ENCODE peak calls at places on chromosome 16, in nine cellular contexts. Z, S, G, L, P, Y, M, C and K are unnamed samples.

GRCh38 chr16:1509307-1510221 is 16.4 kb downstream of the TELO2 start:
- DNase-seq in Z (no peak), S (no peak), Y (no peak), P (no peak), M (no peak), G (no peak), L (no peak), C (no peak), K (no peak)

GRCh38 chr16:62829615-62830014 is 793.4 kb upstream of the CDH8 start:
- DNase-seq in Z (no peak), L (no peak), S (no peak), Y (no peak), M (no peak), G (no peak), C (no peak), P (no peak), K (no peak)

GRCh38 chr16:5918553-5919127 is 821.0 kb upstream of the EEF2KMT start:
- DNase-seq in P (no peak), L (no peak), Y (no peak), C (no peak), G (no peak), Z (no peak), M (no peak), S (no peak), K (peak; percentile 18)

GRCh38 chr16:20784204-20784603 is 20.4 kb downstream of the ACSM3 start:
- DNase-seq in Y (no peak), S (no peak), Z (no peak), C (no peak), M (no peak), P (no peak), L (no peak), G (no peak), K (no peak)

GRCh38 chr16:79776243-79776884 is 175.8 kb upstream of the MAF start:
- DNase-seq in G (no peak), Z (peak; percentile 1), L (no peak), M (peak; percentile 46), Y (no peak), S (no peak), C (peak; percentile 11), P (no peak), K (no peak)

GRCh38 chr16:23987443-23987842 is 151.7 kb downstream of the PRKCB start:
- DNase-seq in G (no peak), Z (no peak), S (no peak), L (no peak), P (no peak), C (no peak), Y (no peak), M (no peak), K (no peak)

GRCh38 chr16:4450921-4451619 is 23.4 kb downstream of the NMRAL1 start:
- DNase-seq in P (no peak), G (no peak), Y (no peak), Z (no peak), S (no peak), C (no peak), L (no peak), M (no peak), K (no peak)

GRCh38 chr16:68146583-68146982 is 61.4 kb downstream of the NFATC3 start:
- DNase-seq in S (no peak), G (no peak), M (no peak), Z (peak; percentile 6), L (no peak), Y (no peak), C (no peak), P (no peak), K (no peak)

GRCh38 chr16:85476389-85476788 is 136.7 kb upstream of the GSE1 start:
- DNase-seq in Y (no peak), P (no peak), M (no peak), L (no peak), Z (no peak), S (no peak), C (no peak), G (no peak), K (no peak)

GRCh38 chr16:1168837-1169236 is 15.9 kb downstream of the CACNA1H start:
- DNase-seq in Z (no peak), C (no peak), M (no peak), S (no peak), Y (no peak), L (no peak), G (no peak), P (no peak), K (no peak)

GRCh38 chr16:88536510-88536909 is 33.7 kb upstream of the ZC3H18 start:
- DNase-seq in M (no peak), Z (no peak), C (no peak), Y (no peak), L (no peak), S (no peak), P (no peak), G (no peak), K (no peak)

GRCh38 chr16:23979982-23980381 is 144.2 kb downstream of the PRKCB start:
- DNase-seq in Y (no peak), M (no peak), P (no peak), S (no peak), C (no peak), Z (no peak), L (no peak), G (no peak), K (no peak)

GRCh38 chr16:19289805-19290490 is 4.4 kb downstream of the CLEC19A start:
- DNase-seq in M (no peak), L (no peak), G (no peak), S (no peak), P (no peak), Y (no peak), C (no peak), Z (no peak), K (no peak)

GRCh38 chr16:23114131-23114904 is 34.9 kb downstream of the USP31 start:
- DNase-seq in Z (no peak), Y (no peak), P (no peak), G (no peak), S (peak; percentile 78), L (no peak), C (no peak), M (no peak), K (no peak)

GRCh38 chr16:11080999-11081630 is 136.8 kb downstream of the CLEC16A start:
- DNase-seq in Z (no peak), M (no peak), C (no peak), L (no peak), S (no peak), P (no peak), Y (no peak), G (no peak), K (no peak)

GRCh38 chr16:20325005-20325404 is 2.3 kb downstream of the GP2 start:
- DNase-seq in P (no peak), Y (no peak), M (no peak), G (no peak), L (no peak), S (no peak), Z (no peak), C (no peak), K (no peak)

GRCh38 chr16:23847938-23848337 is 12.2 kb downstream of the PRKCB start:
- DNase-seq in Z (no peak), C (no peak), S (no peak), L (peak; percentile 45), M (no peak), G (no peak), Y (no peak), P (peak; percentile 73), K (no peak)

GRCh38 chr16:69381231-69381630 is 4.6 kb downstream of the TERF2 start:
- DNase-seq in C (no peak), Z (no peak), Y (no peak), S (no peak), G (no peak), P (no peak), L (no peak), M (no peak), K (no peak)

GRCh38 chr16:4839942-4840341 is 7.1 kb downstream of the GLYR1 start:
- DNase-seq in Z (no peak), G (peak; percentile 16), Y (no peak), M (no peak), L (no peak), C (no peak), S (no peak), P (no peak), K (no peak)